ENCODE peak calls at places on chromosomes 6 and 20, in seven cellular contexts. One of them, this sample, is unnamed.
A peak's percentile ranks its signal among the peaks of the same experiment; 100 is the strongest.

GRCh38 chr20:16397053-16397452 is 176.2 kb downstream of the KIF16B start:
- DNase-seq in NCI-H345: no peak
- DNase-seq in stimulated activated CD8-positive, alpha-beta memory T cell treated with anti-CD3 and anti-CD28 coated beads, Interleukin-15, amount 100 ng/mL, for 4 hours: no peak
- DNase-seq in bronchial epithelial cell: no peak
- DNase-seq in T-helper 1 cell: no peak
- DNase-seq in colonic mucosa: no peak
- DNase-seq in EL: no peak
- DNase-seq in this sample: no peak

GRCh38 chr20:25984933-25985332 is 288.3 kb upstream of the ZNF337 start:
- DNase-seq in NCI-H345: peak; percentile 72
- DNase-seq in stimulated activated CD8-positive, alpha-beta memory T cell treated with anti-CD3 and anti-CD28 coated beads, Interleukin-15, amount 100 ng/mL, for 4 hours: peak; percentile 13
- DNase-seq in bronchial epithelial cell: no peak
- DNase-seq in T-helper 1 cell: peak; percentile 39
- DNase-seq in colonic mucosa: peak; percentile 39
- DNase-seq in EL: peak; percentile 55
- DNase-seq in this sample: no peak

GRCh38 chr6:99521557-99522286 is 6.5 kb upstream of the USP45 start:
- DNase-seq in NCI-H345: no peak
- DNase-seq in stimulated activated CD8-positive, alpha-beta memory T cell treated with anti-CD3 and anti-CD28 coated beads, Interleukin-15, amount 100 ng/mL, for 4 hours: no peak
- DNase-seq in bronchial epithelial cell: peak; percentile 31
- DNase-seq in T-helper 1 cell: no peak
- DNase-seq in colonic mucosa: peak; percentile 21
- DNase-seq in EL: peak; percentile 49
- DNase-seq in this sample: no peak

GRCh38 chr6:130583268-130583667 is 217.5 kb downstream of the TMEM200A start:
- DNase-seq in NCI-H345: no peak
- DNase-seq in stimulated activated CD8-positive, alpha-beta memory T cell treated with anti-CD3 and anti-CD28 coated beads, Interleukin-15, amount 100 ng/mL, for 4 hours: no peak
- DNase-seq in bronchial epithelial cell: no peak
- DNase-seq in T-helper 1 cell: no peak
- DNase-seq in colonic mucosa: no peak
- DNase-seq in EL: no peak
- DNase-seq in this sample: no peak

GRCh38 chr6:25165817-25166216 is 113.4 kb upstream of the CARMIL1 start:
- DNase-seq in NCI-H345: no peak
- DNase-seq in stimulated activated CD8-positive, alpha-beta memory T cell treated with anti-CD3 and anti-CD28 coated beads, Interleukin-15, amount 100 ng/mL, for 4 hours: no peak
- DNase-seq in bronchial epithelial cell: no peak
- DNase-seq in T-helper 1 cell: no peak
- DNase-seq in colonic mucosa: no peak
- DNase-seq in EL: no peak
- DNase-seq in this sample: no peak

GRCh38 chr6:111692327-111693164 is 86.9 kb upstream of the TRAF3IP2 start:
- DNase-seq in NCI-H345: no peak
- DNase-seq in stimulated activated CD8-positive, alpha-beta memory T cell treated with anti-CD3 and anti-CD28 coated beads, Interleukin-15, amount 100 ng/mL, for 4 hours: no peak
- DNase-seq in bronchial epithelial cell: peak; percentile 10
- DNase-seq in T-helper 1 cell: no peak
- DNase-seq in colonic mucosa: peak; percentile 78
- DNase-seq in EL: no peak
- DNase-seq in this sample: no peak

GRCh38 chr6:44126320-44127149 is 717 bp downstream of the MRPL14 start:
- DNase-seq in NCI-H345: peak; percentile 29
- DNase-seq in stimulated activated CD8-positive, alpha-beta memory T cell treated with anti-CD3 and anti-CD28 coated beads, Interleukin-15, amount 100 ng/mL, for 4 hours: peak; percentile 55
- DNase-seq in bronchial epithelial cell: peak; percentile 75
- DNase-seq in T-helper 1 cell: peak; percentile 56
- DNase-seq in colonic mucosa: peak; percentile 55
- DNase-seq in EL: peak; percentile 75
- DNase-seq in this sample: peak; percentile 77

GRCh38 chr20:36113566-36114247 is 40.8 kb upstream of the EPB41L1 start:
- DNase-seq in NCI-H345: no peak
- DNase-seq in stimulated activated CD8-positive, alpha-beta memory T cell treated with anti-CD3 and anti-CD28 coated beads, Interleukin-15, amount 100 ng/mL, for 4 hours: no peak
- DNase-seq in bronchial epithelial cell: no peak
- DNase-seq in T-helper 1 cell: no peak
- DNase-seq in colonic mucosa: no peak
- DNase-seq in EL: no peak
- DNase-seq in this sample: no peak

GRCh38 chr6:113619077-113619476 is 238.1 kb upstream of the MARCKS start:
- DNase-seq in NCI-H345: no peak
- DNase-seq in stimulated activated CD8-positive, alpha-beta memory T cell treated with anti-CD3 and anti-CD28 coated beads, Interleukin-15, amount 100 ng/mL, for 4 hours: no peak
- DNase-seq in bronchial epithelial cell: no peak
- DNase-seq in T-helper 1 cell: no peak
- DNase-seq in colonic mucosa: no peak
- DNase-seq in EL: peak; percentile 40
- DNase-seq in this sample: no peak